ENCODE peak calls at places on chromosomes 16 and 17, in six cellular contexts. T is prostate gland; Q is cardiac muscle cell; O is CD8-positive, alpha-beta memory T cell; A is upper lobe of right lung; F is Panc1. I is an unnamed sample.

GRCh38 chr17:57327176-57327970 is 71.0 kb downstream of the MSI2 start:
- DNase-seq in A (no peak), Q (no peak), F (no peak), T (no peak), O (no peak), I (no peak)

GRCh38 chr17:59842901-59843652 is 49.7 kb downstream of the TUBD1 start:
- DNase-seq in O (peak; percentile 51), F (peak; percentile 98), A (peak; percentile 71), Q (peak; percentile 97), T (peak; percentile 64), I (no peak)

GRCh38 chr16:68737046-68737729 is at the start of gene CDH1:
- DNase-seq in Q (no peak), T (peak; percentile 97), O (peak; percentile 53), F (no peak), A (peak; percentile 97), I (peak; percentile 88)

GRCh38 chr16:19765860-19766553 is 47.9 kb downstream of the IQCK start:
- DNase-seq in Q (peak; percentile 42), F (no peak), O (no peak), T (peak; percentile 13), A (peak; percentile 80), I (no peak)

GRCh38 chr17:41539071-41539492 is 11.0 kb upstream of the KRT19 start:
- DNase-seq in F (no peak), O (peak; percentile 35), Q (no peak), A (no peak), T (no peak), I (no peak)

GRCh38 chr16:31568577-31569359 is 41.1 kb downstream of the AHSP start:
- DNase-seq in O (no peak), Q (peak; percentile 23), F (no peak), T (peak; percentile 11), A (peak; percentile 83), I (peak; percentile 9)

GRCh38 chr17:35734396-35734795 is 3.0 kb downstream of the RASL10B start:
- DNase-seq in T (no peak), A (no peak), Q (no peak), F (no peak), O (no peak), I (no peak)

GRCh38 chr17:75901727-75902126 is 3.0 kb downstream of the MRPL38 start:
- DNase-seq in A (no peak), Q (no peak), T (no peak), F (no peak), O (no peak), I (no peak)

GRCh38 chr17:59520276-59520675 is 45.1 kb upstream of the DHX40 start:
- DNase-seq in A (no peak), Q (no peak), F (no peak), O (no peak), T (no peak), I (no peak)

GRCh38 chr16:81469710-81470481 is 25.3 kb downstream of the CMIP start:
- DNase-seq in T (no peak), Q (no peak), A (no peak), F (no peak), O (peak; percentile 62), I (no peak)

GRCh38 chr16:15898654-15899053 is 10.3 kb upstream of the CEP20 start:
- DNase-seq in F (no peak), T (no peak), O (no peak), A (no peak), Q (no peak), I (no peak)

GRCh38 chr17:61614219-61614618 is 23.2 kb upstream of the NACA2 start:
- DNase-seq in A (no peak), T (no peak), Q (no peak), F (no peak), O (no peak), I (no peak)

GRCh38 chr16:69610356-69610755 is 44.6 kb downstream of the NFAT5 start:
- DNase-seq in T (no peak), Q (peak; percentile 11), F (no peak), A (no peak), O (no peak), I (no peak)

GRCh38 chr17:68096111-68096510 is 60.6 kb downstream of the KPNA2 start:
- DNase-seq in F (no peak), T (no peak), O (no peak), Q (no peak), A (no peak), I (no peak)

GRCh38 chr16:80259289-80259805 is 281.4 kb upstream of the DYNLRB2 start:
- DNase-seq in Q (no peak), F (no peak), A (no peak), T (no peak), O (no peak), I (no peak)

GRCh38 chr17:40553694-40554534 is 11.4 kb downstream of the CCR7 start:
- DNase-seq in A (peak; percentile 70), Q (peak; percentile 89), T (no peak), F (no peak), O (no peak), I (no peak)

GRCh38 chr17:20202141-20202574 is 193.0 kb downstream of the SPECC1 start:
- DNase-seq in A (no peak), O (no peak), F (no peak), T (no peak), Q (no peak), I (peak; percentile 47)

GRCh38 chr17:67931227-67931626 is 65.0 kb downstream of the C17orf58 start:
- DNase-seq in Q (peak; percentile 14), A (no peak), F (no peak), O (no peak), T (no peak), I (no peak)

GRCh38 chr16:1706386-1707192 is 594 bp downstream of the MAPK8IP3 start:
- DNase-seq in Q (peak; percentile 43), F (no peak), A (peak; percentile 75), T (no peak), O (peak; percentile 59), I (no peak)

GRCh38 chr16:1537763-1538289 is 4.4 kb downstream of the TMEM204 start:
- DNase-seq in Q (no peak), A (no peak), T (no peak), F (no peak), O (peak; percentile 55), I (no peak)

GRCh38 chr17:56781944-56782737 is 51.6 kb downstream of the C17orf67 start:
- DNase-seq in F (no peak), A (no peak), T (no peak), O (no peak), Q (no peak), I (no peak)

GRCh38 chr16:80299416-80299815 is 241.4 kb upstream of the DYNLRB2 start:
- DNase-seq in F (no peak), O (no peak), Q (peak; percentile 4), T (peak; percentile 5), A (no peak), I (no peak)

GRCh38 chr17:28592260-28592659 is 6.6 kb downstream of the SPAG5 start:
- DNase-seq in Q (no peak), A (no peak), T (no peak), F (no peak), O (no peak), I (no peak)

DNA sequence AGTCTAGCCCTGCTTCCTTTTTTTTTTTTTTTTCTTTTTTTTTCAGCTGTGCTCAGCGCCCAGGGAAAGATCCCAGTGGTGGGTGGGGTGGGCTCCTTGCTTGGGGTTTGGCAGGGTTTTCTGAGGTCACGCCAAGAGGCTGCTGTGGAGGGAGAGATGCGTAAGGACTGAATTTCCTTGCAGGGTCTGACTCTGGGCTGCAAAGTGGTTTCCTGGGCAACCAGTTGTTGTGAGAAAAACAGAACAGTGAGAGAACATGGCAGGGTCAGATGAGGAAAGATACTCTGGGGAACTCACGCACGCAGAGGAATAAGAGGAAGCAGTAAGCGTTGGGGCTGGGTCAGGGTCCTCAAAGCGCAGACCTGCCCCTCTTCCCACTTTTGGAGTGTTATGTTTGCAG is 119.5 kb downstream of the IRF8 start:
- DNase-seq in O (no peak), Q (peak; percentile 65), T (no peak), F (no peak), A (peak; percentile 63), I (no peak)
- H3K27ac ChIP-seq in O (no peak overlapping the region), Q (no peak overlapping the region), T (no peak overlapping the region), F (no peak overlapping the region), A (peak overlapping the region; percentile 24), I (no peak overlapping the region)

DNA sequence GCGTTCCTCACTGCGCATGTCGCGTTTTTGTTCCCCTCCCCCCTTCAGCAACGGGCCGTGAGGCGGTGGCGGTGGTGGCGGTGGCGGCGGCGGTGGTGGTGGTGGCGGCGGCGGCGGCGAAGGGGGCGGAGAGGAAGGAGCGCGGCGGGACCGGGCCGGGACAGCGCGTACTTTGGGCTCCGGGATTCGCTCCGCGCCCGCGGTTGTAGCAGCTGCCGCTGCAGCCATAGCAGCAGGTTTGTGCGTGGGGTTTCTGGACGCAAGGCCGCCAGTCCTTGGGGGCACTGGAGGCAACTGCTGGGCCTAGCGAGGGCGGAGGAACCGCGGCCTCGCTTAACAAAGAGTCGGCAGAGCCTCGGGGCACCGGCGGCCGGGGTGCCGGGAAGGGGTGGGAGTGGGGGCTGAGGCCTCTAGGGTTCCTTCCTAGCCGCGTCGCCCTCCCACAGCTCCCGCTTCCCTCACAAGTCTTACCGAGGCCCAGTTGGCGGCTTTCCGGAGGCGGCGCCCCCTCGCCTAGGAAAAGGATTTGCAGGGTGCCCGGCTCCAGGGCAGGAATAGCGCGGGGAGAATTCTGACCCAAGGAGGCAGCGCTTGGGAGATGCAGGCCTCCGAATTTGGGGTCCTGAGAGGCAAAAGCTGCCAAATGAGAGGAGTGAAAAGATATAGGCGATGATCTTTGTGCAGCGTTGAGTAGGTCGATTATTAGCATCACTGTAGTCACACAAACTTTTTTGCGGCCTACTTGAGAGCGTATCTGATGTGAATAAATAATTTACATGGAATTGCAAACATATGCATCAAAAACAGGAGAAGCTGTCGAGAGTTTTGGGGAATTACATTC is at the start of gene DDX42:
- DNase-seq in A (peak; percentile 94), T (peak; percentile 86), Q (peak; percentile 70), F (no peak), O (no peak), I (peak; percentile 5)
- H3K4me1 ChIP-seq in A (peaks cover 35% of the 10 kb centered on the region), T (peaks cover 3% of the 10 kb centered on the region), Q (peaks cover 8% of the 10 kb centered on the region), F (peaks cover 6% of the 10 kb centered on the region), O (peaks cover 52% of the 10 kb centered on the region), I (no peaks in the 10 kb centered on the region)

DNA sequence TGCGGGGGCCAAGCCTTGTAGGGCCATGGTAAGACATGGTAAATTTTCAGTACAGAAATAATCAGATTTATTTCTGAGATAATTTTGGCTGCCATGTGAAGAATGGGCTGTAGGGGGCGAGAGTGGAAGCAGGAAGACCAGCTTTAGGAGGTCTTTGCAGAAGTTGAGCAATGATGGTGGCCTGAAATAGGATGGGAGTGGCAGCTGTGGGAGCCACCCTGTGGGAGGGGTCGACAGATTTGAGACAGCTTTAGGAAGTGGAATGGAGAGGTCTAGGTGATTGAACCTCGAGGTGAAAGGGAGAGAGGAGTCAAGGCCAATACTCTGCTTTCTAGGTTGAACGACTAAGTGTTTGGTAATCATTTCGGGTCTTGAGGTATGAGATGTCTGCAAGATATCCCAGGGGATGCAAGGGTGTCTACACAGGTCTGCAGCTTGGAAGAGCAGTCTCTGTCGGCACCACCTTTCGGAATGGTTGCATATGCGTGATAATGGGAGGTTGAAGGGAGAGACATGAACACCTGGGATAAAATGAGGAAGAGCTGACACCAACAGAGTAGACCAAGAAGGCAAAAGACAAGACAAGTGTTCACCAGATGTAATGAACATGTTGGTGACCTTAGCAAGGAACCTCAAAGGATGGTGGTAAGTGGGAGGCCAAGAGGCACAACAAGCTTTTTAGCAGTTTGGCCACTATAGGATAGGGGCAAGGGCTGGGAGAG is 4.2 kb upstream of the ATXN7L3 start:
- DNase-seq in F (no peak), T (no peak), A (no peak), Q (peak; percentile 75), O (peak; percentile 61), I (no peak)
- H3K27ac ChIP-seq in F (no peak overlapping the region), T (no peak overlapping the region), A (no peak overlapping the region), Q (no peak overlapping the region), O (no peak overlapping the region), I (no peak overlapping the region)

DNA sequence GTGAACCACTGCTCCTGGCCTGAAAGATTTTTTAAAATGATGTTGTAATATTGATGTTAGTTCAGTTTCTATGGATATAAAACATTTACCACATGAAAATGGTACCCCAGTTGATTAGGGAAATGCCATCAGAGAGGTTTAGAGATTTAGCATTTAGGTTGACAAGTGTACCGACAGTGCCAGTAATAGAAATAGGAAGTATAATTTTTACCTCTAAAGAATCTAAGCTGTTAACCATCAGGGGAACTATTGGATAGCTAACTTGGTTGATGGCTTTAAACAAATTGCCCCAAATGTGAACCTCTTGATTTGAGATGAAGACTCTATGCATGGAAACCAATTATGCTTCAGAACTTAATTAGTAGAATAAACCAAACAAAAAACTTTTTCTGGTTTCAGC is 6.4 kb downstream of the CBFB start:
- DNase-seq in T (no peak), Q (no peak), F (no peak), A (no peak), O (no peak), I (no peak)
- H3K4me1 ChIP-seq in T (no peaks in the 10 kb centered on the region), Q (peaks cover 4% of the 10 kb centered on the region), F (peaks cover 11% of the 10 kb centered on the region), A (peaks cover 23% of the 10 kb centered on the region), O (peaks cover 43% of the 10 kb centered on the region), I (no peaks in the 10 kb centered on the region)

I was measured in iPS DF 6.9.